ENCODE peak calls at places on chromosomes 6 and 20, in six cellular contexts. O, I, C, J, B and N are unnamed samples.
A peak's percentile ranks its signal among the peaks of the same experiment; 100 is the strongest.

GRCh38 chr20:48180039-48180438 is 394.8 kb upstream of the SULF2 start:
- DNase-seq in O (no peak), J (no peak), I (no peak), B (no peak), C (no peak), N (peak; percentile 50)

GRCh38 chr6:75204959-75205775 is 686 bp downstream of the COL12A1 start:
- DNase-seq in J (no peak), C (no peak), I (no peak), O (no peak), B (no peak), N (no peak)

GRCh38 chr6:17872908-17873307 is 114.5 kb downstream of the KIF13A start:
- DNase-seq in I (no peak), J (no peak), B (no peak), O (no peak), C (no peak), N (no peak)

GRCh38 chr6:169406794-169407193 is 153.1 kb upstream of the THBS2 start:
- DNase-seq in C (no peak), I (no peak), B (no peak), O (no peak), J (no peak), N (no peak)

GRCh38 chr6:81465859-81466258 is 286.6 kb downstream of the TENT5A start:
- DNase-seq in J (no peak), I (no peak), C (peak; percentile 37), O (peak; percentile 6), B (no peak), N (peak; percentile 2)

GRCh38 chr6:23775127-23775526 is 350.9 kb upstream of the NRSN1 start:
- DNase-seq in C (no peak), O (no peak), J (no peak), B (no peak), I (no peak), N (no peak)

GRCh38 chr6:73823046-73823735 is 127.2 kb downstream of the CD109 start:
- DNase-seq in I (no peak), J (no peak), C (no peak), B (no peak), O (no peak), N (no peak)

GRCh38 chr20:33169176-33169794 is 1.3 kb downstream of the BPIFA2 start:
- DNase-seq in B (peak; percentile 63), O (no peak), C (no peak), I (no peak), J (no peak), N (peak; percentile 29)

GRCh38 chr6:73929421-73929820 is 233.4 kb downstream of the CD109 start:
- DNase-seq in C (peak; percentile 32), J (no peak), O (no peak), I (no peak), B (no peak), N (no peak)

GRCh38 chr6:25637946-25638345 is 14.1 kb upstream of the SCGN start:
- DNase-seq in J (peak; percentile 34), B (no peak), O (no peak), I (no peak), C (no peak), N (peak; percentile 38)

GRCh38 chr6:164331026-164331425 is 916.5 kb downstream of the QKI start:
- DNase-seq in I (no peak), C (no peak), B (no peak), O (no peak), J (no peak), N (no peak)

GRCh38 chr6:157235600-157236039 is 87.7 kb downstream of the TMEM242 start:
- DNase-seq in I (no peak), B (no peak), J (peak; percentile 57), O (peak; percentile 51), C (no peak), N (peak; percentile 45)
- TF ChIP-seq ZNF274 in I (no peak), B (no peak), J (no peak), O (no peak), C (no peak), N (no peak)

DNA sequence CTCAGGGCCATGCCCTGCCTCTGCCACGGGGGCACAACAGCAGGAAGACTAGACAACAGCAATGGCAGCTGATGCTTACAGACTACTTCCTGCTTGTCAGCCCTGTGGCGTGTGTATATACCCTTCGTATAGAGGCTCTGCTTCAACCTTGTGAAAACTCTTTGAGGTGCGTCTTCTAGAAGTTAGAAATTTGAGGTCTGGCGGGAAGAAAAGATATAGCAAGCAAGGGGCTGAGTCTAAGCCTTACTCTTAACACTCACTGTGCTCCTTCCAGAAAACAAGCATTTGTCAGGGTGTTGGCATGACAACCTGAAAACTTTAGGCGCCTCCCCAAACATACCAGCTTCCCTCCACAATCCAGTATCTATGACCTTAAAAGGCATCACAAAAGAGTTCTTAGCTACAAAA is 33.3 kb downstream of the JPH2 start:
- DNase-seq in I (no peak), C (no peak), B (no peak), J (no peak), O (no peak), N (no peak)
- TF ChIP-seq ZNF274 in I (no peak), C (no peak), B (no peak), J (no peak), O (no peak), N (no peak)

DNA sequence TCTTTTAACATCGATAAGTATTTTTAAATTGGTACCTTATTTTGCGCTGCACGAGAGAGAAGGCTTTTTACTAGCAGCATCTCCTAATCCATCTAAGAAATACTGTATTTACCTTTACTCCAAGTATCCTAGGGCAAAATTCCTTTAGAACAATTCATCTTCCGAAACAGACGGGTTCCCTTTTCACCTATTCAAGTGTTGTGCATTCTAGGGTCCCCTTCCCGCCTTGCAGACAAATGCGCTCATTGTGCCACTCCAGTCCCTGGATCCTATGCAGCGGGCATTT is 735 bp upstream of the SCAF8 start:
- DNase-seq in C (no peak), I (no peak), O (no peak), B (no peak), J (peak; percentile 33), N (no peak)
- TF ChIP-seq ZNF274 in C (no peak), I (no peak), O (no peak), B (no peak), J (no peak), N (no peak)

GRCh38 chr20:20454850-20455627 is 87.1 kb downstream of the INSM1 start:
- DNase-seq in B (no peak), I (no peak), O (no peak), J (no peak), C (no peak), N (no peak)

GRCh38 chr20:20455945-20456344 is 88.0 kb downstream of the INSM1 start:
- DNase-seq in C (no peak), B (no peak), O (no peak), I (no peak), J (no peak), N (no peak)

GRCh38 chr20:20457392-20458126 is 89.7 kb downstream of the INSM1 start:
- DNase-seq in C (no peak), I (no peak), O (no peak), J (no peak), B (no peak), N (no peak)

GRCh38 chr20:20454367-20454766 is 86.5 kb downstream of the INSM1 start:
- DNase-seq in J (no peak), C (no peak), I (no peak), B (no peak), O (no peak), N (no peak)

GRCh38 chr20:20456736-20457135 is 88.8 kb downstream of the INSM1 start:
- DNase-seq in O (no peak), I (no peak), C (no peak), B (no peak), J (no peak), N (no peak)
- TF ChIP-seq ZNF274 in O (no peak), I (no peak), C (no peak), B (no peak), J (no peak), N (no peak)

GRCh38 chr20:14634666-14635065 is 297.3 kb upstream of the FLRT3 start:
- DNase-seq in B (no peak), J (no peak), O (no peak), C (no peak), I (no peak), N (no peak)
- TF ChIP-seq ZNF274 in B (no peak), J (no peak), O (no peak), C (no peak), I (no peak), N (no peak)

GRCh38 chr6:101784094-101784493 is 390.6 kb downstream of the GRIK2 start:
- DNase-seq in O (no peak), C (no peak), B (no peak), I (no peak), J (no peak), N (no peak)
- TF ChIP-seq ZNF274 in O (no peak), C (no peak), B (no peak), I (no peak), J (no peak), N (no peak)

GRCh38 chr20:42649716-42650115 is 540.0 kb downstream of the PTPRT start:
- DNase-seq in I (no peak), C (no peak), O (no peak), J (no peak), B (no peak), N (no peak)
- TF ChIP-seq ZNF274 in I (no peak), C (no peak), O (no peak), J (no peak), B (no peak), N (no peak)

DNA sequence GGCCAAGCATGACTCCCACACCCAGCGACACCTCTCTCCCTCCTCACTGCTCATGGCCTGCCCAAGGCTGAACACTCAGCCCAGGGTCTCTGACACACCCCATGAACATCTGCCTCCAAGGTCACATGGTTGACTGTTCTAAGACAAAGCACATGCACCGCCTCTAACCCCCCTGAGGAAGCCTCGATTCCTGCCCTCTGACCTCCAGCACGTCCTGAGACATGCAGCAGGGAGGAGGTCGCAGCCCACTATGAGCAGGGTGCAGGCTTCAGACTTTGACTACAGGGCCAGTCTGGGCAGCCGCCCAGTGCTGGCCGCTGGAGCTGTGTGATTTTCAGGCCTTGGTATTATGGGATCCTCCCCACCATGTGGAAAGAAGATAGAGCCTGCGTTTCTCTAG is 46.2 kb downstream of the RRBP1 start:
- DNase-seq in J (no peak), B (no peak), O (no peak), C (no peak), I (no peak), N (no peak)
- TF ChIP-seq ZNF274 in J (no peak), B (no peak), O (no peak), C (no peak), I (no peak), N (no peak)